ENCODE peak calls at places on chromosomes 7 and 10, in six cellular contexts. One of them, this sample, is unnamed.
A peak's percentile ranks its signal among the peaks of the same experiment; 100 is the strongest.

GRCh38 chr7:142319970-142320369 is 62.1 kb upstream of the PRSS58 start:
- DNase-seq in tibial nerve: no peak
- DNase-seq in GM23338: peak; percentile 70
- DNase-seq in psoas muscle: no peak
- DNase-seq in cardiac muscle cell: no peak
- DNase-seq in CD8-positive, alpha-beta T cell: no peak
- DNase-seq in this sample: no peak

GRCh38 chr10:75449320-75450061 is 18.1 kb downstream of the LRMDA start:
- DNase-seq in tibial nerve: no peak
- DNase-seq in GM23338: no peak
- DNase-seq in psoas muscle: no peak
- DNase-seq in cardiac muscle cell: no peak
- DNase-seq in CD8-positive, alpha-beta T cell: no peak
- DNase-seq in this sample: no peak

GRCh38 chr10:9999627-10000026 is 1018.0 kb upstream of the CELF2 start:
- DNase-seq in tibial nerve: no peak
- DNase-seq in GM23338: no peak
- DNase-seq in psoas muscle: no peak
- DNase-seq in cardiac muscle cell: no peak
- DNase-seq in CD8-positive, alpha-beta T cell: no peak
- DNase-seq in this sample: no peak

GRCh38 chr10:20897146-20897834 is at the start of gene NEBL:
- DNase-seq in tibial nerve: no peak
- DNase-seq in GM23338: no peak
- DNase-seq in psoas muscle: no peak
- DNase-seq in cardiac muscle cell: peak; percentile 77
- DNase-seq in CD8-positive, alpha-beta T cell: no peak
- DNase-seq in this sample: no peak

GRCh38 chr10:1754506-1755177 is 17.3 kb upstream of the ADARB2 start:
- DNase-seq in tibial nerve: no peak
- DNase-seq in GM23338: peak; percentile 36
- DNase-seq in psoas muscle: no peak
- DNase-seq in cardiac muscle cell: peak; percentile 8
- DNase-seq in CD8-positive, alpha-beta T cell: no peak
- DNase-seq in this sample: peak; percentile 74

GRCh38 chr7:1112625-1113547 is 25.0 kb downstream of the GPER1 start:
- DNase-seq in tibial nerve: no peak
- DNase-seq in GM23338: no peak
- DNase-seq in psoas muscle: no peak
- DNase-seq in cardiac muscle cell: no peak
- DNase-seq in CD8-positive, alpha-beta T cell: no peak
- DNase-seq in this sample: no peak

GRCh38 chr10:11005626-11006427 is 11.8 kb upstream of the CELF2 start:
- DNase-seq in tibial nerve: no peak
- DNase-seq in GM23338: no peak
- DNase-seq in psoas muscle: no peak
- DNase-seq in cardiac muscle cell: no peak
- DNase-seq in CD8-positive, alpha-beta T cell: no peak
- DNase-seq in this sample: no peak

GRCh38 chr10:133262696-133263095 is 14.0 kb downstream of the ADAM8 start:
- DNase-seq in tibial nerve: no peak
- DNase-seq in GM23338: no peak
- DNase-seq in psoas muscle: no peak
- DNase-seq in cardiac muscle cell: no peak
- DNase-seq in CD8-positive, alpha-beta T cell: no peak
- DNase-seq in this sample: no peak

GRCh38 chr10:95408931-95409873 is 118.4 kb upstream of the PDLIM1 start:
- DNase-seq in tibial nerve: no peak
- DNase-seq in GM23338: peak; percentile 85
- DNase-seq in psoas muscle: no peak
- DNase-seq in cardiac muscle cell: no peak
- DNase-seq in CD8-positive, alpha-beta T cell: no peak
- DNase-seq in this sample: peak; percentile 29

GRCh38 chr7:96321041-96321669 is 743 bp downstream of the SLC25A13 start:
- DNase-seq in tibial nerve: peak; percentile 84
- DNase-seq in GM23338: peak; percentile 92
- DNase-seq in psoas muscle: peak; percentile 83
- DNase-seq in cardiac muscle cell: peak; percentile 93
- DNase-seq in CD8-positive, alpha-beta T cell: peak; percentile 30
- DNase-seq in this sample: peak; percentile 91

GRCh38 chr7:43756368-43757072 is 2.0 kb upstream of the BLVRA start:
- DNase-seq in tibial nerve: no peak
- DNase-seq in GM23338: no peak
- DNase-seq in psoas muscle: no peak
- DNase-seq in cardiac muscle cell: no peak
- DNase-seq in CD8-positive, alpha-beta T cell: no peak
- DNase-seq in this sample: no peak

GRCh38 chr10:36788152-36788551 is 337.2 kb upstream of the ANKRD30A start:
- DNase-seq in tibial nerve: no peak
- DNase-seq in GM23338: no peak
- DNase-seq in psoas muscle: no peak
- DNase-seq in cardiac muscle cell: no peak
- DNase-seq in CD8-positive, alpha-beta T cell: no peak
- DNase-seq in this sample: no peak

GRCh38 chr7:23205861-23206510 is 24.1 kb downstream of the NUP42 start:
- DNase-seq in tibial nerve: no peak
- DNase-seq in GM23338: peak; percentile 68
- DNase-seq in psoas muscle: peak; percentile 21
- DNase-seq in cardiac muscle cell: no peak
- DNase-seq in CD8-positive, alpha-beta T cell: no peak
- DNase-seq in this sample: no peak

GRCh38 chr10:130371156-130371555 is 235.0 kb downstream of the GLRX3 start:
- DNase-seq in tibial nerve: no peak
- DNase-seq in GM23338: no peak
- DNase-seq in psoas muscle: no peak
- DNase-seq in cardiac muscle cell: no peak
- DNase-seq in CD8-positive, alpha-beta T cell: no peak
- DNase-seq in this sample: no peak

DNA sequence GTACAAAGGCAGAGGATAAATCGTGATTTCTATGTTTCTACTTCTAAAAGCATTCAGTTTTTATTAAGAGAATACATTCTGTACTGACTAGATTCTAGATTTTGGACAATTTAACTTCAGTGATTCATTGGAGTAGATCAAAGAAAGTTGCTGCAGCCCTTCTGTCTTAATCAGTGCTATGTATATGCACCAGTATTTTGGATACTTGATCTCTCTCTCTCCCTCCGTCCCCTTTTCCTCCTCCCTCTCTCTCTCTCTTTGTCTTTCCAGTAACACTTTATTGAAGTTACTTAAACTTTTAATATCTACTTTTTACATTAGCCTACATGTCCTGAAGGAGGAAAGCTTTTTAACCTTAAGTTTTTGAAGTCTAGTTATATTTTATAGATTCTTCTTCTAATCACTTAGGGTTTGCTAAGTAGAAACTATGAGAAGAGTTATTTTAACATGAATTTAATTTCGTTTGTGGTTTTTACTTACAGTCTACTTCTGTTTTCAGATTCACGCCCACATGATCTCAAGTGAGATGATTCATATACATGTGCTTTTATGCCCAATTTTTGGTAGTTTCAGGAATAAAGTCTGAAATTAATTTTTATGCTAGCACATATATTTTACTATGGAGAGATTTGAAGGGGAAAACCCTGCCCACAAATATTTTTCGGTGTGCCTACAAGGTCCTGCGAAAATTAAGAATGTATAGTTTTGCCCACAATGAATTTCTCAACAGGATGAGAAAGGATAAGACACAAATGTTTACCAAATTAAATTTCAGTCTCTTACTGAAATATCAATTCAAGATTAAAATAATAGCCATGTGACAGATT is 9.1 kb downstream of the MDFIC start:
- DNase-seq in tibial nerve: no peak
- DNase-seq in GM23338: no peak
- DNase-seq in psoas muscle: no peak
- DNase-seq in cardiac muscle cell: no peak
- DNase-seq in CD8-positive, alpha-beta T cell: no peak
- DNase-seq in this sample: no peak
- H3K27ac ChIP-seq in tibial nerve: peak overlapping the region; percentile 52
- H3K27ac ChIP-seq in GM23338: no peak overlapping the region
- H3K27ac ChIP-seq in psoas muscle: no peak overlapping the region
- H3K27ac ChIP-seq in cardiac muscle cell: no peak overlapping the region
- H3K27ac ChIP-seq in CD8-positive, alpha-beta T cell: peak overlapping the region; percentile 43
- H3K27ac ChIP-seq in this sample: no peak overlapping the region

GRCh38 chr7:130274983-130275649 is 8.5 kb downstream of the CPA2 start:
- DNase-seq in tibial nerve: no peak
- DNase-seq in GM23338: peak; percentile 64
- DNase-seq in psoas muscle: no peak
- DNase-seq in cardiac muscle cell: peak; percentile 55
- DNase-seq in CD8-positive, alpha-beta T cell: no peak
- DNase-seq in this sample: peak; percentile 61
- H3K27ac ChIP-seq in tibial nerve: no peak overlapping the region
- H3K27ac ChIP-seq in GM23338: peak overlapping the region; percentile 18
- H3K27ac ChIP-seq in psoas muscle: no peak overlapping the region
- H3K27ac ChIP-seq in cardiac muscle cell: no peak overlapping the region
- H3K27ac ChIP-seq in CD8-positive, alpha-beta T cell: no peak overlapping the region
- H3K27ac ChIP-seq in this sample: peak overlapping the region; percentile 85

GRCh38 chr10:113381906-113382562 is 170.8 kb upstream of the HABP2 start:
- DNase-seq in tibial nerve: no peak
- DNase-seq in GM23338: no peak
- DNase-seq in psoas muscle: no peak
- DNase-seq in cardiac muscle cell: no peak
- DNase-seq in CD8-positive, alpha-beta T cell: peak; percentile 18
- DNase-seq in this sample: no peak
- H3K27ac ChIP-seq in tibial nerve: no peak overlapping the region
- H3K27ac ChIP-seq in GM23338: no peak overlapping the region
- H3K27ac ChIP-seq in psoas muscle: peak overlapping the region; percentile 38
- H3K27ac ChIP-seq in cardiac muscle cell: no peak overlapping the region
- H3K27ac ChIP-seq in CD8-positive, alpha-beta T cell: peak overlapping the region; percentile 65
- H3K27ac ChIP-seq in this sample: no peak overlapping the region

GRCh38 chr10:62186999-62187695 is 81.5 kb downstream of the RTKN2 start:
- DNase-seq in tibial nerve: no peak
- DNase-seq in GM23338: no peak
- DNase-seq in psoas muscle: no peak
- DNase-seq in cardiac muscle cell: no peak
- DNase-seq in CD8-positive, alpha-beta T cell: no peak
- DNase-seq in this sample: no peak
- H3K27ac ChIP-seq in tibial nerve: no peak overlapping the region
- H3K27ac ChIP-seq in GM23338: no peak overlapping the region
- H3K27ac ChIP-seq in psoas muscle: no peak overlapping the region
- H3K27ac ChIP-seq in cardiac muscle cell: no peak overlapping the region
- H3K27ac ChIP-seq in CD8-positive, alpha-beta T cell: no peak overlapping the region
- H3K27ac ChIP-seq in this sample: no peak overlapping the region

GRCh38 chr10:113133497-113133896 is 183.4 kb downstream of the TCF7L2 start:
- DNase-seq in tibial nerve: no peak
- DNase-seq in GM23338: no peak
- DNase-seq in psoas muscle: no peak
- DNase-seq in cardiac muscle cell: no peak
- DNase-seq in CD8-positive, alpha-beta T cell: no peak
- DNase-seq in this sample: no peak
- H3K27ac ChIP-seq in tibial nerve: no peak overlapping the region
- H3K27ac ChIP-seq in GM23338: peak overlapping the region; percentile 57
- H3K27ac ChIP-seq in psoas muscle: no peak overlapping the region
- H3K27ac ChIP-seq in cardiac muscle cell: no peak overlapping the region
- H3K27ac ChIP-seq in CD8-positive, alpha-beta T cell: no peak overlapping the region
- H3K27ac ChIP-seq in this sample: peak overlapping the region; percentile 56

GRCh38 chr10:97319671-97320479 is 804 bp downstream of the FRAT1 start:
- DNase-seq in tibial nerve: peak; percentile 5
- DNase-seq in GM23338: peak; percentile 86
- DNase-seq in psoas muscle: peak; percentile 45
- DNase-seq in cardiac muscle cell: peak; percentile 71
- DNase-seq in CD8-positive, alpha-beta T cell: peak; percentile 53
- DNase-seq in this sample: peak; percentile 85
- H3K27ac ChIP-seq in tibial nerve: peak overlapping the region; percentile 95
- H3K27ac ChIP-seq in GM23338: no peak overlapping the region
- H3K27ac ChIP-seq in psoas muscle: peak overlapping the region; percentile 96
- H3K27ac ChIP-seq in cardiac muscle cell: peak overlapping the region; percentile 98
- H3K27ac ChIP-seq in CD8-positive, alpha-beta T cell: peak overlapping the region; percentile 100
- H3K27ac ChIP-seq in this sample: no peak overlapping the region

GRCh38 chr10:77147871-77148270 is 489.7 kb downstream of the KCNMA1 start:
- DNase-seq in tibial nerve: no peak
- DNase-seq in GM23338: no peak
- DNase-seq in psoas muscle: no peak
- DNase-seq in cardiac muscle cell: no peak
- DNase-seq in CD8-positive, alpha-beta T cell: no peak
- DNase-seq in this sample: no peak

GRCh38 chr10:77151395-77151794 is 486.2 kb downstream of the KCNMA1 start:
- DNase-seq in tibial nerve: no peak
- DNase-seq in GM23338: no peak
- DNase-seq in psoas muscle: no peak
- DNase-seq in cardiac muscle cell: no peak
- DNase-seq in CD8-positive, alpha-beta T cell: no peak
- DNase-seq in this sample: no peak

GRCh38 chr10:77149001-77149400 is 488.6 kb downstream of the KCNMA1 start:
- DNase-seq in tibial nerve: no peak
- DNase-seq in GM23338: no peak
- DNase-seq in psoas muscle: no peak
- DNase-seq in cardiac muscle cell: no peak
- DNase-seq in CD8-positive, alpha-beta T cell: no peak
- DNase-seq in this sample: no peak

GRCh38 chr10:77144664-77145063 is 492.9 kb downstream of the KCNMA1 start:
- DNase-seq in tibial nerve: no peak
- DNase-seq in GM23338: no peak
- DNase-seq in psoas muscle: no peak
- DNase-seq in cardiac muscle cell: no peak
- DNase-seq in CD8-positive, alpha-beta T cell: no peak
- DNase-seq in this sample: no peak

GRCh38 chr10:77146937-77147336 is 490.7 kb downstream of the KCNMA1 start:
- DNase-seq in tibial nerve: no peak
- DNase-seq in GM23338: no peak
- DNase-seq in psoas muscle: no peak
- DNase-seq in cardiac muscle cell: no peak
- DNase-seq in CD8-positive, alpha-beta T cell: no peak
- DNase-seq in this sample: no peak
- H3K27ac ChIP-seq in tibial nerve: no peak overlapping the region
- H3K27ac ChIP-seq in GM23338: no peak overlapping the region
- H3K27ac ChIP-seq in psoas muscle: no peak overlapping the region
- H3K27ac ChIP-seq in cardiac muscle cell: no peak overlapping the region
- H3K27ac ChIP-seq in CD8-positive, alpha-beta T cell: no peak overlapping the region
- H3K27ac ChIP-seq in this sample: no peak overlapping the region

GRCh38 chr7:136900005-136900404 is 31.6 kb downstream of the CHRM2 start:
- DNase-seq in tibial nerve: no peak
- DNase-seq in GM23338: no peak
- DNase-seq in psoas muscle: no peak
- DNase-seq in cardiac muscle cell: no peak
- DNase-seq in CD8-positive, alpha-beta T cell: no peak
- DNase-seq in this sample: no peak

GRCh38 chr7:136894789-136895188 is 26.3 kb downstream of the CHRM2 start:
- DNase-seq in tibial nerve: no peak
- DNase-seq in GM23338: no peak
- DNase-seq in psoas muscle: no peak
- DNase-seq in cardiac muscle cell: no peak
- DNase-seq in CD8-positive, alpha-beta T cell: no peak
- DNase-seq in this sample: no peak

DNA sequence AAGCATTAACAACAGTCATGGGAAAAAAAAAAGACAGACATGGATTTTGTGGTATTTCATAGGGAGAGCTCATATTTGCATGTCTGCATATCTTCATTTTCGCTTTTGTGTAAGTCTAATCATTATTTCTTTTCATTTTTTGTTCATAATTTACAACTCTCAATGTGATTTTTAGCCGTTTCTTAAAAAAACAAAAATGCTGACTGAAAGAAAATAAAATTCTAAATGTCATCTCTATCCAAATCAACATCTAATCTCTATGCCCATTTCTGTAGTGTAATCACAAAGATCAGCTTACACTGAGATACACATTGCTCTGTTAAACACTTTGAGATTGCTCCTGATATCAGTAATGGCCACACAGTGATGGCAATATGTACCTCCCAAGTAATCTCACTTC is 29.2 kb downstream of the CHRM2 start:
- DNase-seq in tibial nerve: no peak
- DNase-seq in GM23338: no peak
- DNase-seq in psoas muscle: no peak
- DNase-seq in cardiac muscle cell: no peak
- DNase-seq in CD8-positive, alpha-beta T cell: no peak
- DNase-seq in this sample: no peak
- H3K27ac ChIP-seq in tibial nerve: no peak overlapping the region
- H3K27ac ChIP-seq in GM23338: no peak overlapping the region
- H3K27ac ChIP-seq in psoas muscle: no peak overlapping the region
- H3K27ac ChIP-seq in cardiac muscle cell: no peak overlapping the region
- H3K27ac ChIP-seq in CD8-positive, alpha-beta T cell: no peak overlapping the region
- H3K27ac ChIP-seq in this sample: no peak overlapping the region

GRCh38 chr7:131653418-131654248 is 97.2 kb upstream of the PODXL start:
- DNase-seq in tibial nerve: no peak
- DNase-seq in GM23338: no peak
- DNase-seq in psoas muscle: no peak
- DNase-seq in cardiac muscle cell: no peak
- DNase-seq in CD8-positive, alpha-beta T cell: no peak
- DNase-seq in this sample: no peak
- H3K27ac ChIP-seq in tibial nerve: no peak overlapping the region
- H3K27ac ChIP-seq in GM23338: peak overlapping the region; percentile 26
- H3K27ac ChIP-seq in psoas muscle: no peak overlapping the region
- H3K27ac ChIP-seq in cardiac muscle cell: no peak overlapping the region
- H3K27ac ChIP-seq in CD8-positive, alpha-beta T cell: no peak overlapping the region
- H3K27ac ChIP-seq in this sample: no peak overlapping the region

This sample was measured in neural progenitor cell.